ENCODE peak calls at places on chromosome 7, in seven cellular contexts. H is HTR-8/SVneo; S is AG09319; F is stimulated activated naive CD8-positive, alpha-beta T cell treated with anti-CD3 and anti-CD28 coated beads, Interleukin-15, Interleukin-2, amounts not matched to agents 100 U/mL and 50 U/mL, for 24 hours; L is NCI-H1436; X is nucleus accumbens; Y is T-helper 17 cell. G is an unnamed sample.

GRCh38 chr7:56493196-56493595 is 377.0 kb upstream of the NUPR2 start:
- DNase-seq in H (no peak), S (no peak), F (no peak), L (no peak), X (no peak), Y (no peak), G (no peak)

GRCh38 chr7:17690030-17690429 is 250.3 kb downstream of the SNX13 start:
- DNase-seq in H (no peak), S (peak), F (no peak), L (no peak), X (no peak), Y (no peak), G (peak)

GRCh38 chr7:37311282-37311868 is 137.3 kb downstream of the ELMO1 start:
- DNase-seq in H (no peak), S (no peak), F (peak), L (no peak), X (no peak), Y (no peak), G (no peak)

GRCh38 chr7:149783386-149784250 is 10.2 kb upstream of the ZNF467 start:
- DNase-seq in H (no peak), S (no peak), F (no peak), L (no peak), X (no peak), Y (no peak), G (no peak)

GRCh38 chr7:79296553-79297320 is 156.7 kb downstream of the MAGI2 start:
- DNase-seq in H (no peak), S (no peak), F (no peak), L (no peak), X (no peak), Y (no peak), G (no peak)

GRCh38 chr7:157079116-157079515 is 59.6 kb upstream of the UBE3C start:
- DNase-seq in H (no peak), S (no peak), F (no peak), L (no peak), X (no peak), Y (no peak), G (no peak)

GRCh38 chr7:34096135-34096775 is 190.9 kb downstream of the BMPER start:
- DNase-seq in H (peak), S (peak), F (no peak), L (no peak), X (no peak), Y (no peak), G (no peak)

GRCh38 chr7:36651404-36651803 is 72.9 kb downstream of the AOAH start:
- DNase-seq in H (no peak), S (peak), F (no peak), L (no peak), X (no peak), Y (no peak), G (no peak)

GRCh38 chr7:2003931-2004812 is 228.6 kb downstream of the MAD1L1 start:
- DNase-seq in H (no peak), S (no peak), F (no peak), L (no peak), X (no peak), Y (no peak), G (no peak)

GRCh38 chr7:130458256-130458655 is 17.4 kb upstream of the CEP41 start:
- DNase-seq in H (no peak), S (no peak), F (no peak), L (no peak), X (no peak), Y (no peak), G (no peak)

GRCh38 chr7:134480730-134481129 is 21.8 kb upstream of the AKR1B1 start:
- DNase-seq in H (peak), S (no peak), F (no peak), L (no peak), X (no peak), Y (no peak), G (no peak)

GRCh38 chr7:50431316-50431715 is 18.8 kb downstream of the FIGNL1 start:
- DNase-seq in H (no peak), S (no peak), F (no peak), L (no peak), X (no peak), Y (no peak), G (no peak)

GRCh38 chr7:111210996-111211395 is 120.1 kb downstream of the LRRN3 start:
- DNase-seq in H (no peak), S (no peak), F (no peak), L (no peak), X (no peak), Y (no peak), G (no peak)

GRCh38 chr7:159015081-159015893 is 129.4 kb downstream of the VIPR2 start:
- DNase-seq in H (peak), S (no peak), F (no peak), L (no peak), X (no peak), Y (no peak), G (no peak)

GRCh38 chr7:15407910-15408309 is 153.9 kb downstream of the AGMO start:
- DNase-seq in H (no peak), S (no peak), F (no peak), L (no peak), X (no peak), Y (no peak), G (no peak)

GRCh38 chr7:115352375-115352774 is 430.5 kb downstream of the MDFIC start:
- DNase-seq in H (no peak), S (peak), F (no peak), L (no peak), X (no peak), Y (no peak), G (no peak)

GRCh38 chr7:7567898-7568531 is 1.3 kb downstream of the MIOS start:
- DNase-seq in H (no peak), S (no peak), F (no peak), L (no peak), X (no peak), Y (no peak), G (no peak)

GRCh38 chr7:50728184-50728583 is 54.5 kb downstream of the GRB10 start:
- DNase-seq in H (no peak), S (no peak), F (no peak), L (no peak), X (no peak), Y (no peak), G (no peak)

GRCh38 chr7:150877545-150877944 is 25.2 kb downstream of the AOC1 start:
- DNase-seq in H (no peak), S (no peak), F (no peak), L (no peak), X (no peak), Y (no peak), G (no peak)

GRCh38 chr7:537911-538634 is 18.4 kb upstream of the PDGFA start:
- DNase-seq in H (peak), S (peak), F (no peak), L (no peak), X (no peak), Y (no peak), G (peak)

GRCh38 chr7:136533732-136534131 is 334.7 kb upstream of the CHRM2 start:
- DNase-seq in H (no peak), S (no peak), F (no peak), L (no peak), X (no peak), Y (no peak), G (no peak)

GRCh38 chr7:29538322-29538874 is 25.2 kb upstream of the PRR15 start:
- DNase-seq in H (no peak), S (no peak), F (no peak), L (no peak), X (no peak), Y (no peak), G (no peak)

GRCh38 chr7:69764071-69764470 is 165.8 kb downstream of the AUTS2 start:
- DNase-seq in H (no peak), S (no peak), F (no peak), L (no peak), X (no peak), Y (no peak), G (no peak)

GRCh38 chr7:108307246-108307982 is 148.8 kb downstream of the NRCAM start:
- DNase-seq in H (no peak), S (no peak), F (no peak), L (no peak), X (no peak), Y (no peak), G (no peak)

GRCh38 chr7:151897201-151897711 is 20.3 kb upstream of the PRKAG2 start:
- DNase-seq in H (no peak), S (no peak), F (no peak), L (no peak), X (peak), Y (no peak), G (no peak)

GRCh38 chr7:82241371-82241770 is 202.2 kb downstream of the CACNA2D1 start:
- DNase-seq in H (no peak), S (no peak), F (no peak), L (peak), X (no peak), Y (no peak), G (no peak)

G was measured in retinal pigment epithelial cell.